ENCODE peak calls at places on chromosomes 1 and 21, in seven cellular contexts. T is A549; G is uterus; V is IMR-90; D is CD4-positive, alpha-beta T cell; E is fibroblast of mammary gland; N is neural progenitor cell. X is an unnamed sample.

GRCh38 chr1:65467536-65467935 is 47.1 kb downstream of the LEPR start:
- DNase-seq in T (no peak), D (no peak), G (no peak), N (peak; percentile 91), V (peak; percentile 58), E (no peak), X (peak; percentile 51)

GRCh38 chr1:109239580-109240068 is 9.7 kb upstream of the CELSR2 start:
- DNase-seq in G (no peak), N (peak; percentile 78), D (no peak), E (peak; percentile 38), V (peak; percentile 46), T (peak; percentile 53), X (peak; percentile 48)

GRCh38 chr1:22710688-22711024 is at the start of gene EPHB2:
- DNase-seq in D (no peak), T (peak; percentile 41), G (no peak), N (peak; percentile 82), E (peak; percentile 19), V (peak; percentile 39), X (peak; percentile 69)

GRCh38 chr1:115771847-115772457 is 3.4 kb upstream of the CASQ2 start:
- DNase-seq in E (peak; percentile 94), T (peak; percentile 38), G (peak; percentile 66), N (peak; percentile 86), D (no peak), V (peak; percentile 80), X (peak; percentile 57)

GRCh38 chr1:218538341-218538740 is 193.2 kb downstream of the TGFB2 start:
- DNase-seq in E (no peak), T (no peak), D (no peak), G (no peak), N (no peak), V (peak; percentile 32), X (no peak)

GRCh38 chr1:198556969-198557368 is 16.5 kb upstream of the ATP6V1G3 start:
- DNase-seq in N (no peak), E (no peak), D (peak; percentile 42), T (no peak), V (no peak), G (no peak), X (no peak)

GRCh38 chr1:234780531-234781162 is 170.7 kb upstream of the IRF2BP2 start:
- DNase-seq in E (no peak), N (peak; percentile 21), V (no peak), G (no peak), T (peak; percentile 26), D (no peak), X (no peak)

GRCh38 chr1:2093055-2093454 is 42.8 kb downstream of the PRKCZ start:
- DNase-seq in D (no peak), T (no peak), E (no peak), N (no peak), G (no peak), V (no peak), X (no peak)

GRCh38 chr1:11967028-11967547 is 13.2 kb upstream of the MFN2 start:
- DNase-seq in D (no peak), E (peak; percentile 39), G (no peak), V (no peak), T (peak; percentile 54), N (peak; percentile 61), X (no peak)

GRCh38 chr1:187999973-188000372 is 1171.2 kb downstream of the PLA2G4A start:
- DNase-seq in N (no peak), D (no peak), V (peak; percentile 17), E (no peak), T (no peak), G (no peak), X (no peak)

GRCh38 chr1:168709407-168709891 is 19.6 kb downstream of the DPT start:
- DNase-seq in T (peak; percentile 18), V (peak; percentile 4), N (peak; percentile 27), G (peak; percentile 43), E (peak; percentile 94), D (no peak), X (no peak)

GRCh38 chr1:114322207-114322606 is 168.5 kb upstream of the SYT6 start:
- DNase-seq in T (no peak), G (no peak), E (no peak), V (no peak), D (no peak), N (no peak), X (no peak)

GRCh38 chr1:14165289-14165867 is 433.1 kb upstream of the KAZN start:
- DNase-seq in D (no peak), G (no peak), N (no peak), T (no peak), V (no peak), E (no peak), X (no peak)

GRCh38 chr21:38315155-38315554 is 58.4 kb downstream of the KCNJ15 start:
- DNase-seq in T (no peak), G (no peak), V (no peak), D (no peak), N (no peak), E (peak; percentile 82), X (peak; percentile 45)

GRCh38 chr1:4650981-4651380 is 3.4 kb upstream of the AJAP1 start:
- DNase-seq in D (no peak), E (no peak), G (no peak), N (peak; percentile 49), V (no peak), T (no peak), X (no peak)

GRCh38 chr21:35226960-35227741 is 178.0 kb upstream of the RUNX1 start:
- DNase-seq in G (no peak), V (no peak), T (no peak), E (no peak), D (peak; percentile 21), N (no peak), X (no peak)

GRCh38 chr1:9826616-9827015 is 2.9 kb upstream of the CLSTN1 start:
- DNase-seq in V (no peak), T (no peak), G (no peak), N (no peak), D (no peak), E (no peak), X (no peak)

GRCh38 chr1:9826087-9826486 is 2.3 kb upstream of the CLSTN1 start:
- DNase-seq in T (no peak), N (no peak), D (no peak), V (no peak), G (no peak), E (no peak), X (no peak)

GRCh38 chr1:9825101-9826074 is 1.6 kb upstream of the CLSTN1 start:
- DNase-seq in G (peak; percentile 84), E (peak; percentile 58), V (peak; percentile 51), D (peak; percentile 24), N (peak; percentile 39), T (peak; percentile 86), X (no peak)

GRCh38 chr1:9824702-9825089 is 931 bp upstream of the CLSTN1 start:
- DNase-seq in V (no peak), N (no peak), G (no peak), D (no peak), E (no peak), T (no peak), X (no peak)

GRCh38 chr1:9827558-9828185 is 3.9 kb upstream of the CLSTN1 start:
- DNase-seq in N (no peak), T (peak; percentile 38), V (no peak), D (no peak), E (peak; percentile 12), G (no peak), X (no peak)
- TF ChIP-seq CTCF in N (peak; percentile 49), T (no peak), V (peak; percentile 14), D (no peak), E (peak; percentile 34), G (no peak), X (peak; percentile 48)

GRCh38 chr21:30463713-30464112 is 16.5 kb downstream of the KRTAP19-1 start:
- DNase-seq in E (peak; percentile 2), N (peak; percentile 39), T (no peak), D (no peak), G (no peak), V (no peak), X (no peak)
- TF ChIP-seq CTCF in E (peak; percentile 52), N (peak; percentile 69), T (no peak), D (no peak), G (no peak), V (peak; percentile 4), X (peak; percentile 42)

DNA sequence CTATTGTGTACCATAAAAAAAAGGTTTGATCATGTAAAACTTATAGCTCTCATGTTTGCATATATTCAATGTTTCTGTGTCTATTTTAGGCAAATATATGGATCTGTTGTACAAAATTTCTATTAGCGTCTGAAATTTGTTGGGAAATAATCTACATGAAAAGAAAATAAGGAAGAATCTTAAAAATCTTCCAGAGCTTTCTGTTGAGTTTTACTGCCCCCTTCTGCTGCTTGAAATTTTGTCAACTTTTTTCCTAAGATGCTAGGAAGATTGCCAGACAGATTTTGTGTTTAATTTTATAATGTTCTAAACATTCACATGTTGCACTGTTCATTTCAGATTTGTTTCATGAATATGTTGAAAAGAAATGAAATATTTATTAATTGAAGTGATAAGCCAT is 2.5 kb upstream of the PTGS2 start:
- DNase-seq in V (peak; percentile 54), G (no peak), E (peak; percentile 64), T (no peak), D (no peak), N (no peak), X (no peak)
- TF ChIP-seq CTCF in V (peak; percentile 54), G (no peak), E (peak; percentile 58), T (peak; percentile 75), D (no peak), N (peak; percentile 25), X (no peak)

GRCh38 chr21:42971897-42972275 is 2.5 kb upstream of the PKNOX1 start:
- DNase-seq in N (no peak), T (no peak), E (no peak), D (no peak), G (no peak), V (no peak), X (no peak)

GRCh38 chr21:42974832-42975820 is 764 bp downstream of the PKNOX1 start:
- DNase-seq in D (peak; percentile 47), T (peak; percentile 35), V (peak; percentile 64), E (peak; percentile 46), G (peak; percentile 61), N (peak; percentile 74), X (no peak)

GRCh38 chr21:42973309-42973990 is 912 bp upstream of the PKNOX1 start:
- DNase-seq in N (no peak), G (peak; percentile 24), V (no peak), E (no peak), D (no peak), T (no peak), X (no peak)

GRCh38 chr21:42975886-42976608 is 1.7 kb downstream of the PKNOX1 start:
- DNase-seq in N (no peak), T (no peak), E (peak; percentile 22), V (no peak), G (no peak), D (no peak), X (no peak)

DNA sequence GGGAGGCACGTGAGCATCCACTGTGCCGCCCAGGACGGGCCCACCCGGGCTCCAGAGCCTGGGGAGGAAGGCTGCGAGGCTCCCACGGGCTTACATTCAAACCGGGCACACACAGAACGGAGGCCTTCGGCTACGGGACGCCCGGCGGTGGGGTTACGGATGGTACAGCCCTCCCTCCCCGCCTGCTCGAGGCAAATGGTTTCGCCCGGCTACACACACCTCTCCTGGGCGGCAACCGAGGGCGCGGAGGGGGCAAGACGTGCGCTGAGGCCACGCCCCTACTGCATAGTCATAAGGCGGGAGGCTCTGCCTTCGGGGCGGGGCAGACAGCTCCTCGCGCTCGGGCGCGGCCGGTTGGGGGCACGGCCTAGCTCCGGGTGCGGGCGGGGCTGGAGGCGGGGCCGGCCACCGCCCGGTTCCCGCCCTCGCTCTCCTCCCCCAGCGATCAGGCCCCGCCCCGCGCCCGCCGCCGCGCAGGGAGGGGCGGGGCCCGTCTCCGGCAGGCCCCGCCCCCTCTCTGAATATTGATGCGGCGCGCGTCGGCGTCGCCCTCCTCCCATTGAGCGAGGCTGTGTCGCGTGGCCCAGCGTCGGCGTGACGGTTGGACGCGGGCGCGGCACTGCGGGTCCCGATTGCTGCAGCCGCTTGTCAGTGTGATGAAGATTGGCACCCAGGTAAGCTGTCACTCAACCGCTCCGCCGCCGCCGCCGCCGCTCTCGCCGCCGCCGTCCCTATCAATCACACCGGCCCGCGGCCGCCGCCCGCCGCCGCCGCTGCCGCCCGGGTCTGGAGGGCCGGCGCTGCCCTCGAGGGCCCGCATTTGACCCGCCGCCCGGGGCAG is at the start of gene PKNOX1:
- DNase-seq in V (peak; percentile 98), E (peak; percentile 97), G (peak; percentile 99), T (peak; percentile 84), N (peak; percentile 100), D (peak; percentile 99), X (peak; percentile 99)
- TF ChIP-seq CTCF in V (no peak), E (no peak), G (no peak), T (no peak), N (no peak), D (peak; percentile 27), X (no peak)